ENCODE peak calls at places on chromosomes 4 and X, in eight cellular contexts. Z, D, N, E, J, P, B and K are unnamed samples.

GRCh38 chr4:52234539-52235174 is 183.6 kb downstream of the SPATA18 start:
- DNase-seq in Z (no peak), D (peak; percentile 55), N (no peak), E (no peak), J (no peak), P (peak; percentile 41), B (no peak), K (peak; percentile 17)

GRCh38 chr4:7892212-7893019 is 47.2 kb downstream of the AFAP1 start:
- DNase-seq in Z (no peak), D (no peak), N (no peak), E (no peak), J (no peak), P (peak; percentile 94), B (no peak), K (peak; percentile 91)

GRCh38 chr4:1312821-1313640 is 23.3 kb downstream of the MAEA start:
- DNase-seq in Z (no peak), D (no peak), N (no peak), E (no peak), J (no peak), P (no peak), B (no peak), K (no peak)

GRCh38 chr4:109232666-109233065 is 69.8 kb downstream of the COL25A1 start:
- DNase-seq in Z (no peak), D (no peak), N (no peak), E (no peak), J (no peak), P (peak; percentile 14), B (no peak), K (no peak)

GRCh38 chrX:46704767-46705386 is 54.0 kb downstream of the SLC9A7 start:
- DNase-seq in Z (no peak), D (no peak), N (no peak), E (peak; percentile 3), J (peak; percentile 23), P (peak; percentile 68), B (no peak), K (peak; percentile 24)

GRCh38 chrX:41522071-41522470 is 74.9 kb downstream of the NYX start:
- DNase-seq in Z (no peak), D (no peak), N (no peak), E (no peak), J (no peak), P (no peak), B (no peak), K (no peak)

GRCh38 chr4:38034986-38035882 is 75.0 kb downstream of the PTTG2 start:
- DNase-seq in Z (no peak), D (peak; percentile 41), N (no peak), E (no peak), J (peak; percentile 11), P (peak; percentile 62), B (peak; percentile 14), K (peak; percentile 60)

GRCh38 chr4:189131131-189131530 is 809.5 kb upstream of the FRG1 start:
- DNase-seq in Z (no peak), D (no peak), N (no peak), E (no peak), J (no peak), P (no peak), B (no peak), K (no peak)

GRCh38 chrX:136476501-136476900 is 11.2 kb upstream of the BRS3 start:
- DNase-seq in Z (no peak), D (no peak), N (no peak), E (no peak), J (no peak), P (no peak), B (no peak), K (no peak)

GRCh38 chr4:67922697-67923096 is 38.9 kb upstream of the TMPRSS11D start:
- DNase-seq in Z (no peak), D (no peak), N (no peak), E (no peak), J (no peak), P (peak; percentile 29), B (no peak), K (no peak)

GRCh38 chr4:16794816-16795445 is 103.5 kb downstream of the LDB2 start:
- DNase-seq in Z (peak; percentile 72), D (no peak), N (no peak), E (peak; percentile 0), J (peak; percentile 47), P (peak; percentile 49), B (peak; percentile 12), K (peak; percentile 64)

GRCh38 chr4:15575951-15576350 is 79.2 kb downstream of the FBXL5 start:
- DNase-seq in Z (no peak), D (no peak), N (no peak), E (no peak), J (no peak), P (no peak), B (no peak), K (peak; percentile 9)

GRCh38 chrX:134692990-134693389 is 34.7 kb upstream of the PLAC1 start:
- DNase-seq in Z (no peak), D (no peak), N (no peak), E (no peak), J (no peak), P (peak; percentile 54), B (no peak), K (peak; percentile 63)

GRCh38 chr4:139175647-139176298 is 1.2 kb downstream of the ELF2 start:
- DNase-seq in Z (no peak), D (peak; percentile 48), N (no peak), E (peak; percentile 1), J (no peak), P (no peak), B (no peak), K (peak; percentile 40)

GRCh38 chr4:133247861-133248260 is 98.8 kb downstream of the PCDH10 start:
- DNase-seq in Z (no peak), D (no peak), N (no peak), E (no peak), J (no peak), P (no peak), B (no peak), K (no peak)

GRCh38 chr4:4899202-4899925 is 39.9 kb downstream of the MSX1 start:
- DNase-seq in Z (no peak), D (no peak), N (no peak), E (no peak), J (no peak), P (no peak), B (no peak), K (no peak)

GRCh38 chrX:3609800-3610199 is 103.6 kb downstream of the PRKX start:
- DNase-seq in Z (no peak), D (no peak), N (no peak), E (no peak), J (no peak), P (peak; percentile 91), B (no peak), K (peak; percentile 58)